ENCODE peak calls at places on chromosome 18, in nine cellular contexts. T is K562, X is tibial nerve, Q is upper lobe of left lung, Y is A549, W is ovary, H is GM12878, R is H1, S is HepG2. K is an unnamed sample.

GRCh38 chr18:63290456-63291200 is 28.9 kb downstream of the BCL2 start:
- DNase-seq in T (no peak), X (no peak), Q (no peak), Y (no peak), W (peak), H (no peak), R (no peak), S (no peak), K (no peak)

GRCh38 chr18:50356036-50356945 is 18.6 kb upstream of the SKA1 start:
- DNase-seq in T (no peak), X (no peak), Q (no peak), Y (no peak), W (no peak), H (peak), R (no peak), S (peak), K (no peak)

GRCh38 chr18:30908381-30908780 is 134.2 kb downstream of the DSC3 start:
- DNase-seq in T (no peak), X (no peak), Q (no peak), Y (no peak), W (no peak), H (no peak), R (no peak), S (no peak), K (no peak)

GRCh38 chr18:57353940-57354461 is 1.6 kb downstream of the ST8SIA3 start:
- DNase-seq in T (peak), X (no peak), Q (peak), Y (peak), W (no peak), H (no peak), R (peak), S (peak), K (no peak)

GRCh38 chr18:52156166-52156565 is 183.8 kb upstream of the DCC start:
- DNase-seq in T (no peak), X (no peak), Q (no peak), Y (no peak), W (no peak), H (no peak), R (no peak), S (no peak), K (no peak)

GRCh38 chr18:55089595-55089994 is 130.3 kb upstream of the CCDC68 start:
- DNase-seq in T (no peak), X (no peak), Q (no peak), Y (no peak), W (no peak), H (no peak), R (no peak), S (no peak), K (no peak)

GRCh38 chr18:48956378-48956777 is 5.6 kb upstream of the SMAD7 start:
- DNase-seq in T (no peak), X (peak), Q (no peak), Y (no peak), W (peak), H (no peak), R (no peak), S (no peak), K (no peak)

GRCh38 chr18:26383454-26384270 is 157.4 kb downstream of the TAF4B start:
- DNase-seq in T (peak), X (no peak), Q (no peak), Y (peak), W (no peak), H (peak), R (no peak), S (peak), K (no peak)

GRCh38 chr18:136433-136832 is 21.9 kb upstream of the USP14 start:
- DNase-seq in T (peak), X (no peak), Q (no peak), Y (peak), W (no peak), H (no peak), R (no peak), S (peak), K (no peak)

GRCh38 chr18:10404148-10404547 is 50.3 kb upstream of the APCDD1 start:
- DNase-seq in T (no peak), X (no peak), Q (peak), Y (no peak), W (no peak), H (no peak), R (no peak), S (no peak), K (no peak)

GRCh38 chr18:46067431-46068007 is 4.5 kb downstream of the PSTPIP2 start:
- DNase-seq in T (no peak), X (no peak), Q (no peak), Y (peak), W (no peak), H (no peak), R (no peak), S (peak), K (no peak)

GRCh38 chr18:49531678-49532153 is 30.1 kb upstream of the LIPG start:
- DNase-seq in T (no peak), X (no peak), Q (no peak), Y (no peak), W (no peak), H (no peak), R (no peak), S (peak), K (no peak)

GRCh38 chr18:63224574-63224973 is 95.0 kb downstream of the BCL2 start:
- DNase-seq in T (no peak), X (no peak), Q (no peak), Y (no peak), W (no peak), H (no peak), R (no peak), S (no peak), K (no peak)

GRCh38 chr18:34401775-34402174 is 177.1 kb upstream of the NOL4 start:
- DNase-seq in T (no peak), X (no peak), Q (no peak), Y (no peak), W (no peak), H (no peak), R (no peak), S (no peak), K (no peak)

GRCh38 chr18:48695671-48696070 is 156.8 kb downstream of the CTIF start:
- DNase-seq in T (no peak), X (no peak), Q (no peak), Y (no peak), W (no peak), H (no peak), R (no peak), S (no peak), K (no peak)

GRCh38 chr18:76246579-76246978 is 248.5 kb downstream of the ZNF516 start:
- DNase-seq in T (no peak), X (no peak), Q (no peak), Y (no peak), W (no peak), H (no peak), R (no peak), S (no peak), K (no peak)

GRCh38 chr18:58682429-58683069 is 11.3 kb downstream of the MALT1 start:
- DNase-seq in T (no peak), X (peak), Q (no peak), Y (peak), W (peak), H (no peak), R (no peak), S (peak), K (no peak)

GRCh38 chr18:28584726-28585125 is 407.8 kb upstream of the CDH2 start:
- DNase-seq in T (no peak), X (no peak), Q (no peak), Y (no peak), W (no peak), H (no peak), R (peak), S (no peak), K (no peak)

GRCh38 chr18:3148930-3149535 is 70.7 kb downstream of the MYOM1 start:
- DNase-seq in T (no peak), X (no peak), Q (no peak), Y (no peak), W (no peak), H (no peak), R (no peak), S (no peak), K (no peak)

GRCh38 chr18:78900938-78901909 is 78.4 kb upstream of the SALL3 start:
- DNase-seq in T (no peak), X (no peak), Q (no peak), Y (no peak), W (no peak), H (no peak), R (no peak), S (no peak), K (no peak)

GRCh38 chr18:74623047-74623816 is 25.6 kb downstream of the ZNF407 start:
- DNase-seq in T (no peak), X (no peak), Q (no peak), Y (no peak), W (no peak), H (no peak), R (no peak), S (no peak), K (no peak)

GRCh38 chr18:79445221-79445620 is 49.5 kb downstream of the NFATC1 start:
- DNase-seq in T (no peak), X (no peak), Q (peak), Y (no peak), W (no peak), H (no peak), R (no peak), S (no peak), K (no peak)

GRCh38 chr18:49139726-49140125 is 189.0 kb upstream of the SMAD7 start:
- DNase-seq in T (no peak), X (no peak), Q (no peak), Y (no peak), W (no peak), H (no peak), R (no peak), S (no peak), K (no peak)

GRCh38 chr18:37567061-37567993 is 1.7 kb upstream of the CELF4 start:
- DNase-seq in T (no peak), X (no peak), Q (peak), Y (no peak), W (no peak), H (no peak), R (no peak), S (no peak), K (peak)

GRCh38 chr18:8866679-8867078 is 161.3 kb downstream of the MTCL1 start:
- DNase-seq in T (no peak), X (no peak), Q (no peak), Y (no peak), W (no peak), H (no peak), R (no peak), S (no peak), K (no peak)

GRCh38 chr18:54388203-54389142 is 30.8 kb downstream of the C18orf54 start:
- DNase-seq in T (peak), X (no peak), Q (no peak), Y (peak), W (no peak), H (peak), R (peak), S (peak), K (no peak)

GRCh38 chr18:5970032-5970431 is 74.7 kb upstream of the TMEM200C start:
- DNase-seq in T (no peak), X (no peak), Q (no peak), Y (no peak), W (no peak), H (no peak), R (no peak), S (peak), K (no peak)

GRCh38 chr18:1253825-1254224 is 349.2 kb downstream of the ADCYAP1 start:
- DNase-seq in T (no peak), X (no peak), Q (no peak), Y (no peak), W (no peak), H (no peak), R (no peak), S (no peak), K (no peak)

GRCh38 chr18:8107426-8107825 is 501.8 kb upstream of the RAB12 start:
- DNase-seq in T (no peak), X (no peak), Q (no peak), Y (no peak), W (no peak), H (no peak), R (no peak), S (no peak), K (no peak)

GRCh38 chr18:49762191-49763077 is 50.9 kb downstream of the ACAA2 start:
- DNase-seq in T (no peak), X (no peak), Q (peak), Y (no peak), W (no peak), H (no peak), R (no peak), S (no peak), K (no peak)

GRCh38 chr18:14999085-14999975 is 251.4 kb downstream of the ANKRD30B start:
- DNase-seq in T (no peak), X (no peak), Q (peak), Y (no peak), W (no peak), H (no peak), R (no peak), S (no peak), K (no peak)

GRCh38 chr18:61471832-61472406 is 138.7 kb downstream of the CDH20 start:
- DNase-seq in T (no peak), X (no peak), Q (no peak), Y (no peak), W (no peak), H (no peak), R (no peak), S (no peak), K (no peak)

DNA sequence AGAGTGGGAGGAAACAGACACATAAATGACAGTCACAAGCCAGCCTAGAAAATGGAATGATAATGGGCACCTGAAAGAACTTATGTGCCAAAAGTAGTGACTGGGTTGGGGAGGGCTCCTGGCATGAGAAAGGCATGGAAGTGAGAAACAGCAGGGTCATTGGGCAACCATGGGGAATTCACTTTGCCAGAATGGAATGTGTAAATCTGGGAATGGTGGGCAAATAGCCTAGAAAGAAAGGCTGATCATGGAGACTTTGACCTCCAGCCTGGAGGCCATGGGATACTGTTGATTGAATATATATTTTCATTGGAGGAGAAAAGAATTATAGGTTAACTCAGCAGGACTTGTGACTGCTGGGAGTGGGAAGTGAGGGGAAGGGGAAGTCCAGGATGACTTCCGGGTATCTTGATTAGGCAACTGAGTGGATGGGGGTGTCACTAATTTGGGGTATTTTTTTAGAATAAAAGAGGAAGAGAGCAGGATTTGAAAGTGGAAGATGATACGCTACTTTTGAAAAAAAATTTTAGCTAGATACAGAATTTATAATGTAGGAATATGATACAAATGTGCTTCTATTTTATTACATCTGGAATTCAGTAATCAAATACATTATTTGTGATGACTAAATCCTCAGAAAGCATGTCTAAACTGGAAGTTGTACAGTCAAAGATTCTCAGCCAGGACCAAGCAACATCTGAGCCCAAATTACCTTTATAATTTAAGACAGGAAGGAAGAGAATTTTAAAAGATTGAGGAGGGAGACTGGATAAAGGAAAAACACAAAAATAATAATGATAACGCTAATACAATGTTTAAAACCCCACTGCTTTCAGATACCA is 116.1 kb downstream of the GATA6 start:
- DNase-seq in T (no peak), X (no peak), Q (no peak), Y (peak), W (no peak), H (no peak), R (no peak), S (peak), K (no peak)
- TF ChIP-seq EP300 in T (no peak), X (peak), Q (no peak), Y (no peak), W (no peak), H (no peak), R (no peak), S (no peak), K (no peak)

GRCh38 chr18:35936951-35937350 is 35.5 kb upstream of the RMP24 start:
- DNase-seq in T (no peak), X (no peak), Q (no peak), Y (no peak), W (no peak), H (no peak), R (no peak), S (no peak), K (no peak)

GRCh38 chr18:35934891-35935290 is 37.6 kb upstream of the RMP24 start:
- DNase-seq in T (no peak), X (no peak), Q (no peak), Y (no peak), W (no peak), H (no peak), R (no peak), S (no peak), K (no peak)

GRCh38 chr18:35938158-35938557 is 34.3 kb upstream of the RMP24 start:
- DNase-seq in T (no peak), X (no peak), Q (no peak), Y (no peak), W (no peak), H (no peak), R (no peak), S (no peak), K (no peak)

GRCh38 chr18:35935805-35936204 is 36.7 kb upstream of the RMP24 start:
- DNase-seq in T (no peak), X (no peak), Q (no peak), Y (no peak), W (no peak), H (no peak), R (no peak), S (no peak), K (no peak)

GRCh38 chr18:35933982-35934381 is 38.5 kb upstream of the RMP24 start:
- DNase-seq in T (no peak), X (no peak), Q (no peak), Y (peak), W (no peak), H (no peak), R (no peak), S (peak), K (no peak)
- TF ChIP-seq EP300 in T (peak), X (no peak), Q (no peak), Y (no peak), W (no peak), H (no peak), R (no peak), S (no peak), K (no peak)

GRCh38 chr18:47247833-47248609 is 3.4 kb downstream of the SKOR2 start:
- DNase-seq in T (no peak), X (no peak), Q (peak), Y (no peak), W (no peak), H (no peak), R (no peak), S (no peak), K (no peak)

GRCh38 chr18:47250415-47251046 is 929 bp downstream of the SKOR2 start:
- DNase-seq in T (no peak), X (no peak), Q (peak), Y (no peak), W (no peak), H (no peak), R (no peak), S (no peak), K (no peak)

GRCh38 chr18:47247036-47247832 is 4.2 kb downstream of the SKOR2 start:
- DNase-seq in T (no peak), X (no peak), Q (peak), Y (no peak), W (no peak), H (no peak), R (no peak), S (no peak), K (no peak)

GRCh38 chr18:47249602-47250001 is 1.9 kb downstream of the SKOR2 start:
- DNase-seq in T (no peak), X (no peak), Q (no peak), Y (no peak), W (no peak), H (no peak), R (no peak), S (no peak), K (no peak)

DNA sequence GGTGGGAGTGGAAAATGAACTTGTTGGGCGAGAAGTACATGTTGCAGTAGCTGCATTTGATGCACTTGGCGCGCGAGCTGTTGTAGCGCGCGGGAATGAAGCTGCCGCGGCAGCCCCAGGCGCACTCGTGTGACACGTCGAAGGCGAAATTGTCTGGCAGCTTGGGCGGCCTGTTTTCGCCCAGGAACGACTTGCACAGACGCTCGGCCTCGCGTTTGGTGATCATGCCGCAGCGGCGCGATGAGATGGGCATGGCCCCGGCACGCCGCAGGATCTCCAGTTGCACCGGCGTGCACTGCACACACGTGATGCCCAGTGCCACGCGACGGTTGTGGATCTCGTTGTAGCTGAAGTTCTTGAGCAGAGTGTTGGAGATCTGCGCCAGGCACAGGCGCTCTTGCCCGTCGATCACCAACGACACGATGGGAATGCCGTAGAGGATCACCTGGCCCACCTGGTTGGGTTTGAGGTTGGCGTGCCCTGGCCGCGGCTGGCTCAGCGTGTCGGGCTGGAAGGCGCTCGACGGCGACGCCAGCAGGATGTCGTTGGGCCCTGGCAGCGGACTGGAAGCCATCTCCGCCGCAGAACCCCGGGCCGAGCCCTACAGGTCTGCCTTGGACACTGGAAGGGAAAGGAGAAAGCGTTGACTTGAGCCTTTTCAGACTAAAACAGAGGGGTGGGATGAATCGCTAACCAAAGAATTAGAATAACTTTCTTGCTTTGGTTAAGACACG is 2.7 kb downstream of the SKOR2 start:
- DNase-seq in T (no peak), X (no peak), Q (peak), Y (no peak), W (no peak), H (no peak), R (no peak), S (no peak), K (no peak)
- TF ChIP-seq EP300 in T (no peak), X (no peak), Q (no peak), Y (no peak), W (no peak), H (no peak), R (no peak), S (no peak), K (no peak)

GRCh38 chr18:23825978-23826405 is 136.7 kb downstream of the LAMA3 start:
- DNase-seq in T (no peak), X (peak), Q (no peak), Y (no peak), W (peak), H (no peak), R (no peak), S (no peak), K (peak)
- TF ChIP-seq EP300 in T (no peak), X (peak), Q (no peak), Y (no peak), W (peak), H (no peak), R (no peak), S (no peak), K (no peak)

GRCh38 chr18:32802606-32803451 is 30.0 kb upstream of the KLHL14 start:
- DNase-seq in T (no peak), X (no peak), Q (no peak), Y (no peak), W (no peak), H (no peak), R (no peak), S (peak), K (no peak)
- TF ChIP-seq EP300 in T (no peak), X (no peak), Q (no peak), Y (no peak), W (no peak), H (no peak), R (no peak), S (no peak), K (no peak)

K was measured in sigmoid colon.